ENCODE peak calls at places on chromosomes 7 and 10, in eight cellular contexts. S is stimulated activated CD8-positive, alpha-beta memory T cell treated with anti-CD3 and anti-CD28 coated beads, Interleukin-15, amount 100 ng/mL, for 4 hours; H is endothelial cell; N is ureter; I is left kidney; X is germinal center; C is hepatocyte; G is amygdala. L is an unnamed sample.

GRCh38 chr10:1152386-1153252 is 96.4 kb downstream of the WDR37 start:
- DNase-seq in H (no peak), G (no peak), C (no peak), I (peak; percentile 60), X (no peak), N (no peak), S (no peak), L (no peak)

GRCh38 chr7:137343483-137343841 is at the start of gene PTN:
- DNase-seq in G (no peak), N (peak; percentile 47), H (peak; percentile 35), C (peak; percentile 60), I (peak; percentile 87), S (no peak), X (no peak), L (peak; percentile 88)

GRCh38 chr7:36627836-36628235 is 96.5 kb downstream of the AOAH start:
- DNase-seq in I (no peak), X (no peak), H (no peak), N (no peak), S (no peak), C (no peak), G (no peak), L (no peak)

GRCh38 chr7:2261611-2262010 is 19.6 kb downstream of the NUDT1 start:
- DNase-seq in G (no peak), H (no peak), N (no peak), C (no peak), S (no peak), I (no peak), X (peak; percentile 84), L (no peak)

GRCh38 chr7:6530626-6531491 is 20.4 kb downstream of the GRID2IP start:
- DNase-seq in N (no peak), X (peak; percentile 86), H (no peak), S (peak; percentile 54), G (no peak), I (peak; percentile 70), C (no peak), L (peak; percentile 61)

GRCh38 chr7:122438492-122438891 is 133.9 kb upstream of the FEZF1 start:
- DNase-seq in I (no peak), G (no peak), H (no peak), X (no peak), S (no peak), N (no peak), C (no peak), L (no peak)

GRCh38 chr7:127938588-127938987 is 92.6 kb downstream of the LRRC4 start:
- DNase-seq in G (no peak), S (no peak), C (peak; percentile 14), N (no peak), X (no peak), H (no peak), I (no peak), L (peak; percentile 30)

GRCh38 chr7:19105546-19105945 is 11.9 kb downstream of the TWIST1 start:
- DNase-seq in I (no peak), N (no peak), C (no peak), G (no peak), S (no peak), H (no peak), X (no peak), L (peak; percentile 39)

GRCh38 chr7:20299647-20300312 is 30.9 kb upstream of the ITGB8 start:
- DNase-seq in I (no peak), S (no peak), H (no peak), X (no peak), G (no peak), C (no peak), N (no peak), L (no peak)

GRCh38 chr7:157271315-157271990 is 65.4 kb upstream of the DNAJB6 start:
- DNase-seq in S (no peak), N (no peak), H (no peak), G (no peak), X (no peak), I (peak; percentile 70), C (no peak), L (no peak)

GRCh38 chr10:132443605-132443997 is 46.6 kb downstream of the PWWP2B start:
- DNase-seq in N (no peak), S (peak; percentile 56), X (peak; percentile 47), H (no peak), G (no peak), I (peak; percentile 48), C (peak; percentile 66), L (no peak)

GRCh38 chr10:4830546-4830945 is 4.5 kb downstream of the AKR1E2 start:
- DNase-seq in S (no peak), I (peak; percentile 65), G (no peak), H (no peak), N (no peak), X (no peak), C (no peak), L (no peak)